ENCODE peak calls at places on chromosomes 4 and X, in five cellular contexts. One of them, this sample, is unnamed.

GRCh38 chr4:143699331-143700059 is 980 bp downstream of the FREM3 start:
- DNase-seq in HCT116: no peak
- DNase-seq in sigmoid colon: no peak
- DNase-seq in GM23338: peak; percentile 41
- DNase-seq in mucosa of descending colon: no peak
- DNase-seq in this sample: no peak

GRCh38 chr4:130233377-130234047 is 1137.6 kb downstream of the C4orf33 start:
- DNase-seq in mucosa of descending colon: no peak
- DNase-seq in GM23338: no peak
- DNase-seq in sigmoid colon: no peak
- DNase-seq in HCT116: no peak
- DNase-seq in this sample: no peak

GRCh38 chrX:138754861-138755260 is 43.3 kb upstream of the FGF13 start:
- DNase-seq in HCT116: no peak
- DNase-seq in GM23338: no peak
- DNase-seq in sigmoid colon: no peak
- DNase-seq in mucosa of descending colon: no peak
- DNase-seq in this sample: no peak

GRCh38 chrX:146264763-146265375 is 447.2 kb downstream of the SLITRK2 start:
- DNase-seq in mucosa of descending colon: no peak
- DNase-seq in GM23338: peak; percentile 0
- DNase-seq in sigmoid colon: no peak
- DNase-seq in HCT116: no peak
- DNase-seq in this sample: no peak

GRCh38 chr4:83212041-83212851 is 72.4 kb downstream of the COQ2 start:
- DNase-seq in GM23338: no peak
- DNase-seq in mucosa of descending colon: peak; percentile 70
- DNase-seq in sigmoid colon: no peak
- DNase-seq in HCT116: no peak
- DNase-seq in this sample: no peak

GRCh38 chrX:49228185-49228584 is 5.0 kb downstream of the CACNA1F start:
- DNase-seq in sigmoid colon: no peak
- DNase-seq in HCT116: no peak
- DNase-seq in mucosa of descending colon: no peak
- DNase-seq in GM23338: peak; percentile 18
- DNase-seq in this sample: no peak

GRCh38 chrX:129831486-129831885 is 12.2 kb downstream of the ZDHHC9 start:
- DNase-seq in sigmoid colon: no peak
- DNase-seq in mucosa of descending colon: peak; percentile 16
- DNase-seq in GM23338: no peak
- DNase-seq in HCT116: no peak
- DNase-seq in this sample: no peak

GRCh38 chr4:66569228-66569627 is 898.9 kb upstream of the EPHA5 start:
- DNase-seq in sigmoid colon: no peak
- DNase-seq in GM23338: peak; percentile 19
- DNase-seq in HCT116: no peak
- DNase-seq in mucosa of descending colon: no peak
- DNase-seq in this sample: no peak

GRCh38 chr4:137278431-137278830 is 253.9 kb downstream of the PCDH18 start:
- DNase-seq in HCT116: no peak
- DNase-seq in sigmoid colon: no peak
- DNase-seq in GM23338: no peak
- DNase-seq in mucosa of descending colon: no peak
- DNase-seq in this sample: no peak

GRCh38 chr4:137274404-137274803 is 257.9 kb downstream of the PCDH18 start:
- DNase-seq in mucosa of descending colon: no peak
- DNase-seq in sigmoid colon: no peak
- DNase-seq in GM23338: no peak
- DNase-seq in HCT116: no peak
- DNase-seq in this sample: no peak
- TF ChIP-seq CTCF in mucosa of descending colon: no peak
- TF ChIP-seq CTCF in sigmoid colon: no peak
- TF ChIP-seq CTCF in GM23338: no peak
- TF ChIP-seq CTCF in HCT116: no peak
- TF ChIP-seq CTCF in this sample: no peak

GRCh38 chr4:2487632-2488031 is 18.7 kb downstream of the RNF4 start:
- DNase-seq in mucosa of descending colon: no peak
- DNase-seq in GM23338: no peak
- DNase-seq in sigmoid colon: no peak
- DNase-seq in HCT116: no peak
- DNase-seq in this sample: no peak

GRCh38 chr4:2492970-2493369 is 24.1 kb downstream of the RNF4 start:
- DNase-seq in mucosa of descending colon: no peak
- DNase-seq in GM23338: no peak
- DNase-seq in HCT116: no peak
- DNase-seq in sigmoid colon: no peak
- DNase-seq in this sample: no peak

GRCh38 chr4:2489081-2489805 is 20.3 kb downstream of the RNF4 start:
- DNase-seq in mucosa of descending colon: no peak
- DNase-seq in sigmoid colon: no peak
- DNase-seq in GM23338: peak; percentile 17
- DNase-seq in HCT116: no peak
- DNase-seq in this sample: no peak

GRCh38 chr4:2486981-2487380 is 18.1 kb downstream of the RNF4 start:
- DNase-seq in HCT116: no peak
- DNase-seq in sigmoid colon: no peak
- DNase-seq in GM23338: no peak
- DNase-seq in mucosa of descending colon: no peak
- DNase-seq in this sample: no peak

GRCh38 chr4:2489841-2490552 is 21.1 kb downstream of the RNF4 start:
- DNase-seq in sigmoid colon: no peak
- DNase-seq in HCT116: no peak
- DNase-seq in GM23338: no peak
- DNase-seq in mucosa of descending colon: no peak
- DNase-seq in this sample: no peak
- H3K4me3 ChIP-seq in sigmoid colon: no peak overlapping the region
- H3K4me3 ChIP-seq in HCT116: no peak overlapping the region
- H3K4me3 ChIP-seq in GM23338: no peak overlapping the region
- H3K4me3 ChIP-seq in mucosa of descending colon: no peak overlapping the region
- H3K4me3 ChIP-seq in this sample: no peak overlapping the region

DNA sequence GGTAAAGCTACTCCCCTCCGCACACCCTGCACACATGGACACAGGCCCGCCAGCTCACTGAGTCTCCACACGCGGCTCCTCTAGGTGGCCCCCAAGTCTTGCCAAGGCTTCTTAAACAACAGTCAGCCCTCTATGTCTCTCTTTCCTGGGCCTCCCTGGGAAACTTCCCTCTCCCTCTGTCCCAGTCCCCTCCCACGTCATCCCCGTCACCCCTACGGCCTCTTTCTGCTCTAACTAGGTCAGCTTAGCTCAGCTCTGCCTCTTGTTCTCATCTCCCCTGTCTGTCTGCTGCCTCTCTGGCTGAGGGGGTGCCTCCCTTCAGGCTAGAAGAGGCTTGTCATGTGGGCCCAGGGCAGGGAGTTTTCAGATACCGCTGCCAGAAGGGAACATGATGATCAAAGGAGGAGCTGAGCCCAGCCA is 38.8 kb downstream of the SEPTIN6 start:
- DNase-seq in mucosa of descending colon: no peak
- DNase-seq in sigmoid colon: peak; percentile 87
- DNase-seq in GM23338: peak; percentile 35
- DNase-seq in HCT116: no peak
- DNase-seq in this sample: no peak
- TF ChIP-seq CTCF in mucosa of descending colon: no peak
- TF ChIP-seq CTCF in sigmoid colon: peak; percentile 29
- TF ChIP-seq CTCF in GM23338: no peak
- TF ChIP-seq CTCF in HCT116: no peak
- TF ChIP-seq CTCF in this sample: peak; percentile 36

GRCh38 chrX:19672211-19672814 is 157.0 kb upstream of the MAP3K15 start:
- DNase-seq in GM23338: no peak
- DNase-seq in mucosa of descending colon: no peak
- DNase-seq in HCT116: no peak
- DNase-seq in sigmoid colon: no peak
- DNase-seq in this sample: no peak

GRCh38 chrX:19674041-19674769 is 158.9 kb upstream of the MAP3K15 start:
- DNase-seq in GM23338: no peak
- DNase-seq in mucosa of descending colon: no peak
- DNase-seq in sigmoid colon: no peak
- DNase-seq in HCT116: no peak
- DNase-seq in this sample: no peak

GRCh38 chrX:19673334-19674040 is 158.2 kb upstream of the MAP3K15 start:
- DNase-seq in sigmoid colon: peak; percentile 84
- DNase-seq in mucosa of descending colon: peak; percentile 36
- DNase-seq in HCT116: peak; percentile 82
- DNase-seq in GM23338: no peak
- DNase-seq in this sample: peak; percentile 75

GRCh38 chrX:19670321-19670750 is 155.0 kb upstream of the MAP3K15 start:
- DNase-seq in sigmoid colon: no peak
- DNase-seq in mucosa of descending colon: peak; percentile 32
- DNase-seq in GM23338: no peak
- DNase-seq in HCT116: no peak
- DNase-seq in this sample: no peak

DNA sequence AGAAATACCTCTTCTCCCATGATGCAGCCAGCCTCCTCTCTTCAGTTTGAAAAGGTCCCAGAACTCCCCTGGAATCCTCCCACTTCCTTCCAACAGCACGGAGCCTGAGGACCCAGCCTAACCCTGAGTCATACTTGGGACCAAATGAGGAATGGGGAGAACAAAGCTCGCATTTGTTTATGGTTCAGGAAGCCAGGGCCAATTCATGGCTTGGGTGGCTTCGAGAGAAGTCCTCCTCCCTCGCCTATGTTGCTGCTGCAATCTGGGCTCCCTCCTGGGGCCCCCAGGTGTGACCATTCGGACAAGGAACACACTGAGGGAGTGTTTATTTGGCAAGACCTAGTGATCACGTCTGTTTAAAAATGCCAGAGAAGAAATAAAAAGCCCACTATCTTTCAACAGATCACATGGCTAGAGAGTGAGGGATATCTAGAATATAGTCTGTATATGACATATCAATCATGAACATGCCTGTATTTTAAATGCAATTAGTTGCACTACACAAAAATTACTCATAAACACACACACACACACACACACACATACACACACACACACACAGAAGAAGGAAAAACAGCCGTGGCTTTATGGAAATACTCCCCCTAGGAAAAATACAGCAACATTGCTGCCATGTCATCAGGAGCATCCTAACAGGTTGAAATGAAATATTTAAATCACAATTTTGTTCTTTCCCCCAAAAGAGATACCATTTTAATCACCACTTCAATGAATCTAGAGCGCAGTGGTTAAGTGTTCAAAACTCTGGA is 155.7 kb upstream of the MAP3K15 start:
- DNase-seq in HCT116: peak; percentile 79
- DNase-seq in sigmoid colon: peak; percentile 72
- DNase-seq in GM23338: peak; percentile 29
- DNase-seq in mucosa of descending colon: peak; percentile 61
- DNase-seq in this sample: no peak
- H3K4me3 ChIP-seq in HCT116: peak overlapping the region; percentile 67
- H3K4me3 ChIP-seq in sigmoid colon: no peak overlapping the region
- H3K4me3 ChIP-seq in GM23338: no peak overlapping the region
- H3K4me3 ChIP-seq in mucosa of descending colon: no peak overlapping the region
- H3K4me3 ChIP-seq in this sample: peak overlapping the region; percentile 31

GRCh38 chr4:54225671-54226398 is 3.3 kb upstream of the PDGFRA start:
- DNase-seq in HCT116: no peak
- DNase-seq in GM23338: peak; percentile 66
- DNase-seq in mucosa of descending colon: no peak
- DNase-seq in sigmoid colon: no peak
- DNase-seq in this sample: no peak
- TF ChIP-seq CTCF in HCT116: no peak
- TF ChIP-seq CTCF in GM23338: no peak
- TF ChIP-seq CTCF in mucosa of descending colon: no peak
- TF ChIP-seq CTCF in sigmoid colon: no peak
- TF ChIP-seq CTCF in this sample: peak; percentile 22

DNA sequence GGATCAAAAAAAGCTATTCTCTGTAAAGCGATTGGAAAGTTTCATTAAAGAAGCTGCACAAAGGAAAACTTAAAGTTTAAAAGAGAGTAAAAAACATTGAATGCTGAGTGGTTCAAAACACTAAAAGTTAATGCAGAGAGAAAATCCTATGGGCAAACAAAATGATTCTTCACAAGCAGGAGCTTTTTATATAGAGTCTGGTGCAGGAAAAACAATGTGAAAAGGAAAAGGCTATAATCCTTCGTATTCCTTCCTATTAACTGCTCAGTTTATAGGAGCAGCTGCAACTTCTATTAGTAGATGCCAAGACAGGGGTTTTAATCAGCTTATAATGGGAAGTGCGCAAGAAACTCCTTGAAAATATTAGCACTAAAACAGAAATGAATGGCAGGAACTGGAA is 100.7 kb downstream of the PDGFC start:
- DNase-seq in GM23338: no peak
- DNase-seq in HCT116: no peak
- DNase-seq in mucosa of descending colon: no peak
- DNase-seq in sigmoid colon: no peak
- DNase-seq in this sample: no peak
- H3K4me3 ChIP-seq in GM23338: no peak overlapping the region
- H3K4me3 ChIP-seq in HCT116: no peak overlapping the region
- H3K4me3 ChIP-seq in mucosa of descending colon: no peak overlapping the region
- H3K4me3 ChIP-seq in sigmoid colon: no peak overlapping the region
- H3K4me3 ChIP-seq in this sample: no peak overlapping the region

DNA sequence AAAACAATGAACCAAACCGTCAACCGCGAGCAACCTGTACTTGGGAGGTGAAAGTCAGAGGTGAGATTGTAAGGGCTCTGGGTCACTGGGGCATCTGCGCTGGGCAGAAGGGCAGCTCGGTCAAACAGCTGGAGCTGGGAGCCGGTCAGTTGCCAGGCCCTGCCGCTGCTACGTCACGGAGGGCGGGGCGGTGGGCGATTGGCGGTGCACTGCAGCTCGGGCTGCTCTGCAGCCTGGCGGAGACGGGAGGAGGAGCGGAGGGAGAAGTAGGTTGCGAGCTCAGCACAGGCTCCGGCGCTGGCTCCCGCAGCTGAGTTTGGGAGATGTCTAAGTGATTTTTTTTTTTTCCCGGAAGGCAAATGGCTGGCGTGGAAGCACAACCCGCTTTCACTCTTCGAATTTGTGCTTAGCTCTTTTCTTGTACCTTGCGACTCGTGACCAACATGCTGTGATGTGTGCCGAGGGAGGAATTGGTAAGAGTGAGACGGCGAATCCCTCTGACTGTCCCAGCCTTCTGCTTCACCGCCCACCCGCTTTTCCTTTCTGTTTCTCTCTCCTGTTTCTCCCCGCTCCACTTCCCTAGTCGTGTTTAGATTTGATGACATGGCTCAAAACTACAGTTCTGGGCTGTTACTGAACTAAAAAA is at the start of gene ATP10D:
- DNase-seq in GM23338: peak; percentile 94
- DNase-seq in sigmoid colon: peak; percentile 98
- DNase-seq in mucosa of descending colon: peak; percentile 97
- DNase-seq in HCT116: peak; percentile 74
- DNase-seq in this sample: peak; percentile 56
- TF ChIP-seq CTCF in GM23338: no peak
- TF ChIP-seq CTCF in sigmoid colon: peak; percentile 15
- TF ChIP-seq CTCF in mucosa of descending colon: no peak
- TF ChIP-seq CTCF in HCT116: no peak
- TF ChIP-seq CTCF in this sample: peak; percentile 23

GRCh38 chr4:81274460-81274859 is 59.4 kb upstream of the PRKG2 start:
- DNase-seq in GM23338: no peak
- DNase-seq in mucosa of descending colon: no peak
- DNase-seq in HCT116: no peak
- DNase-seq in sigmoid colon: no peak
- DNase-seq in this sample: no peak
- H3K4me3 ChIP-seq in GM23338: no peak overlapping the region
- H3K4me3 ChIP-seq in mucosa of descending colon: no peak overlapping the region
- H3K4me3 ChIP-seq in HCT116: no peak overlapping the region
- H3K4me3 ChIP-seq in sigmoid colon: no peak overlapping the region
- H3K4me3 ChIP-seq in this sample: no peak overlapping the region

This sample was measured in AG09309.